ENCODE peak calls at places on chromosomes 13 and 19, in eight cellular contexts. One of them, this sample, is unnamed.

GRCh38 chr19:3837332-3837731 is 31.5 kb downstream of the ZFR2 start:
- DNase-seq in heart right ventricle: no peak
- DNase-seq in CD8-positive, alpha-beta memory T cell: no peak
- DNase-seq in fibroblast of lung: no peak
- DNase-seq in pancreas: no peak
- DNase-seq in PC-3: no peak
- DNase-seq in NT2/D1: no peak
- DNase-seq in tibial artery: no peak
- DNase-seq in this sample: no peak

GRCh38 chr13:74135306-74136088 is 1.3 kb upstream of the KLF12 start:
- DNase-seq in PC-3: peak; percentile 63
- DNase-seq in CD8-positive, alpha-beta memory T cell: peak; percentile 57
- DNase-seq in fibroblast of lung: peak; percentile 66
- DNase-seq in heart right ventricle: peak; percentile 83
- DNase-seq in tibial artery: peak; percentile 53
- DNase-seq in NT2/D1: no peak
- DNase-seq in pancreas: peak; percentile 42
- DNase-seq in this sample: peak; percentile 89

GRCh38 chr13:35857769-35858168 is 273.4 kb downstream of the DCLK1 start:
- DNase-seq in heart right ventricle: no peak
- DNase-seq in fibroblast of lung: no peak
- DNase-seq in tibial artery: no peak
- DNase-seq in PC-3: no peak
- DNase-seq in NT2/D1: peak; percentile 81
- DNase-seq in pancreas: no peak
- DNase-seq in CD8-positive, alpha-beta memory T cell: no peak
- DNase-seq in this sample: no peak

GRCh38 chr19:3184847-3185481 is 766 bp upstream of the NCLN start:
- DNase-seq in pancreas: no peak
- DNase-seq in NT2/D1: no peak
- DNase-seq in PC-3: no peak
- DNase-seq in fibroblast of lung: no peak
- DNase-seq in CD8-positive, alpha-beta memory T cell: no peak
- DNase-seq in heart right ventricle: peak; percentile 65
- DNase-seq in tibial artery: peak; percentile 77
- DNase-seq in this sample: peak; percentile 80

GRCh38 chr13:112624602-112625430 is 36.9 kb upstream of the TUBGCP3 start:
- DNase-seq in CD8-positive, alpha-beta memory T cell: no peak
- DNase-seq in fibroblast of lung: no peak
- DNase-seq in tibial artery: no peak
- DNase-seq in NT2/D1: no peak
- DNase-seq in heart right ventricle: no peak
- DNase-seq in pancreas: no peak
- DNase-seq in PC-3: no peak
- DNase-seq in this sample: peak; percentile 41

GRCh38 chr19:35561436-35561835 is 2.0 kb downstream of the ATP4A start:
- DNase-seq in fibroblast of lung: no peak
- DNase-seq in PC-3: no peak
- DNase-seq in tibial artery: no peak
- DNase-seq in pancreas: no peak
- DNase-seq in NT2/D1: no peak
- DNase-seq in CD8-positive, alpha-beta memory T cell: no peak
- DNase-seq in heart right ventricle: no peak
- DNase-seq in this sample: no peak

GRCh38 chr13:113581871-113582270 is 2.7 kb upstream of the TFDP1 start:
- DNase-seq in CD8-positive, alpha-beta memory T cell: no peak
- DNase-seq in tibial artery: peak; percentile 2
- DNase-seq in heart right ventricle: no peak
- DNase-seq in NT2/D1: no peak
- DNase-seq in pancreas: peak; percentile 0
- DNase-seq in fibroblast of lung: no peak
- DNase-seq in PC-3: no peak
- DNase-seq in this sample: peak; percentile 5

GRCh38 chr19:31113250-31113685 is 236.0 kb downstream of the TSHZ3 start:
- DNase-seq in PC-3: peak; percentile 48
- DNase-seq in fibroblast of lung: no peak
- DNase-seq in pancreas: no peak
- DNase-seq in tibial artery: no peak
- DNase-seq in CD8-positive, alpha-beta memory T cell: no peak
- DNase-seq in heart right ventricle: no peak
- DNase-seq in NT2/D1: no peak
- DNase-seq in this sample: no peak

GRCh38 chr13:51923983-51924539 is 62.3 kb downstream of the CCDC70 start:
- DNase-seq in fibroblast of lung: no peak
- DNase-seq in NT2/D1: no peak
- DNase-seq in heart right ventricle: no peak
- DNase-seq in tibial artery: no peak
- DNase-seq in pancreas: no peak
- DNase-seq in PC-3: peak; percentile 41
- DNase-seq in CD8-positive, alpha-beta memory T cell: no peak
- DNase-seq in this sample: no peak

GRCh38 chr19:8505680-8506401 is 3.4 kb upstream of the PRAM1 start:
- DNase-seq in tibial artery: peak; percentile 72
- DNase-seq in NT2/D1: peak; percentile 74
- DNase-seq in pancreas: peak; percentile 82
- DNase-seq in CD8-positive, alpha-beta memory T cell: peak; percentile 51
- DNase-seq in heart right ventricle: peak; percentile 86
- DNase-seq in fibroblast of lung: peak; percentile 65
- DNase-seq in PC-3: peak; percentile 87
- DNase-seq in this sample: peak; percentile 90

DNA sequence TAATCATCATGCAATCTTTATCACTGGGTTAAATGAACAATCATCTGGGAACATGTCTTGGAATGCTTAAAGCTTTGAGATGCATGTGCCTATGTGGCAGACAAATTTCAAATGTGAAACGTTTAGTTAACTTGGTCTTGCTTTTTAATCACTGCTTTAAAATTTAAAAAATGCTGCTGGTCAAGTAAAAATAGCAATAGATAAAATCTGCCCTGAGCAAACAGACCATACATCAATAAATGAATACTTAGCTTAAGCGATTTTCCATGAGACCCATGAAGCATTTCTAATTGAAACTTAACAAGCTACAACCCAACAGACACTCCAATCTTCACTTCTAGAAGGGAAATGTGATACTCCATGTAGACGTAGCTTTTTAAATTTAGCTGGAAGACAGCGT is 1.9 kb upstream of the KL start:
- DNase-seq in tibial artery: no peak
- DNase-seq in heart right ventricle: no peak
- DNase-seq in pancreas: no peak
- DNase-seq in CD8-positive, alpha-beta memory T cell: no peak
- DNase-seq in NT2/D1: no peak
- DNase-seq in fibroblast of lung: no peak
- DNase-seq in PC-3: peak; percentile 7
- DNase-seq in this sample: no peak
- H3K4me3 ChIP-seq in tibial artery: no peak overlapping the region
- H3K4me3 ChIP-seq in heart right ventricle: no peak overlapping the region
- H3K4me3 ChIP-seq in pancreas: no peak overlapping the region
- H3K4me3 ChIP-seq in CD8-positive, alpha-beta memory T cell: no peak overlapping the region
- H3K4me3 ChIP-seq in NT2/D1: no peak overlapping the region
- H3K4me3 ChIP-seq in fibroblast of lung: no peak overlapping the region
- H3K4me3 ChIP-seq in PC-3: no peak overlapping the region
- H3K4me3 ChIP-seq in this sample: no peak overlapping the region

GRCh38 chr13:30499338-30499737 is 33.6 kb upstream of the HMGB1 start:
- DNase-seq in PC-3: no peak
- DNase-seq in heart right ventricle: no peak
- DNase-seq in tibial artery: no peak
- DNase-seq in fibroblast of lung: no peak
- DNase-seq in CD8-positive, alpha-beta memory T cell: no peak
- DNase-seq in pancreas: no peak
- DNase-seq in NT2/D1: no peak
- DNase-seq in this sample: no peak

GRCh38 chr13:30496147-30496546 is 30.4 kb upstream of the HMGB1 start:
- DNase-seq in CD8-positive, alpha-beta memory T cell: no peak
- DNase-seq in pancreas: peak; percentile 30
- DNase-seq in NT2/D1: no peak
- DNase-seq in heart right ventricle: no peak
- DNase-seq in tibial artery: no peak
- DNase-seq in PC-3: no peak
- DNase-seq in fibroblast of lung: no peak
- DNase-seq in this sample: no peak

DNA sequence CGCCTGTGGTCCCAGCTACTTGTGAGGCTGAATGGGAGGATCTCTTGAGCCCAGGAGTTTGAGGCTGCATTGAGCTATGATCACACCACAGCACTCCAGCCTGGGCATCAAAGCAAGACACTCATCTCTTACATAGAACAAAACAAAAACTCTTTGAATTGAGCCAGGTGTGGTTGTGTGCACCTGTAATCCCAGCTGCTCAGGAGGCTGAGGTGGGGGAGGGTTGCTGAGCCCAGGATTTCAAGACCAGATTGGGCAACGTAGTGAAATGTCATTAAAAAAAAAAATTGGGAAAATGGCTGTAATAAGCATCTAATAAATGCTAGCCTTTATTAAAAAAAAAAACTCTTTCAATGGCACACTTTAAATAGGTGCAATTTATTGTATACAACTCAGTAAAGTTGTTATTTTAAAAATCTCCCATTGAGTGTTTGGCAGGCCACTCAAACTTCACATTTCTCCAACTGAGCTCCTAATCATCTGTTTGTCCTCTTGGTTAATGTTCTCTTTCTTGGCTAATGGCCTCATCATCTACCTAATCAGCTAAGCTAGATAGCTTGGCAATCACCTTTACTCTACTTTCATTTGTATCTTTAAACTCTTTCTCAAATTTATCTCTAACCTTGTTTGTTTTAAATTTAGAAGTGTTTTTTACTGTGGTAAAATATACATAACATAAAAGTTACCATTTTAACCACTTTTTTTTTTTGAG is 28.1 kb upstream of the HMGB1 start:
- DNase-seq in PC-3: no peak
- DNase-seq in NT2/D1: no peak
- DNase-seq in pancreas: peak; percentile 18
- DNase-seq in fibroblast of lung: no peak
- DNase-seq in heart right ventricle: no peak
- DNase-seq in CD8-positive, alpha-beta memory T cell: no peak
- DNase-seq in tibial artery: no peak
- DNase-seq in this sample: no peak
- H3K4me1 ChIP-seq in PC-3: no peaks in the 10 kb centered on the region
- H3K4me1 ChIP-seq in NT2/D1: no peaks in the 10 kb centered on the region
- H3K4me1 ChIP-seq in pancreas: peaks cover 6% of the 10 kb centered on the region
- H3K4me1 ChIP-seq in fibroblast of lung: no peaks in the 10 kb centered on the region
- H3K4me1 ChIP-seq in heart right ventricle: no peaks in the 10 kb centered on the region
- H3K4me1 ChIP-seq in CD8-positive, alpha-beta memory T cell: no peaks in the 10 kb centered on the region
- H3K4me1 ChIP-seq in tibial artery: no peaks in the 10 kb centered on the region
- H3K4me1 ChIP-seq in this sample: peaks cover 12% of the 10 kb centered on the region

DNA sequence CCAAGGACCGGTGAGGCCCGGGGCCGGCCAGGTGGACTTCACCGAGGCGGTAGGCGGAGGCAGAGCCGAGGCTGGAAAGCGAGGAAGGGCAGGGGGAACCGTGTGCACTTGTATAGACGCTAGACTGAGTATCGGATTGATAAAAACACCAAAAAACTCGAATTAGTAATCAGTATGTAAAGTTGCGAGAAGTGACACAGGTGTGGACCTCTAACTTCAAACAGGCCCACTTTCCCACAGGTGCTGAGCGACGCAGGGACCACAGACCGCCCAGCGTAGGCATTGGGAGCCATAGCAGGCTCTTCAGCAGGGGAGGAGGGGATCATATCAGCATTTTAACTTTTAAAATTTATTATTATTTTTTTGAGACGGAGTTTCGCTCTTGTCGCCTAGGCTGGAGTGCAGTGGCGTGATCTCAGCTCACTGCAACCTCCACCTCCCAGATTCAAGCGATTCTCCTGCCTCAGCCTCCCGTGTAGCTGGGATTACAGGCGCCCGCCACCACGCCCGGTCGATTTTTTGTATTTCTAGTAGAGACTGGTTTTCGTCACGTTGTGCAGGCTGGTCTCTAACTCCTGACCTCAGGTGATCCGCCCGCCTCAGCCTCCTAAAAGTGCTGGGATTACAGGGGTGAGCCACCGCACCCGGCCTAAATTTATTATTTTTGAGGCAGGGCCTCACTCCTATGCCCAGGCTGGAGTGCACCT is 553 bp downstream of the VMAC start:
- DNase-seq in tibial artery: no peak
- DNase-seq in fibroblast of lung: no peak
- DNase-seq in CD8-positive, alpha-beta memory T cell: no peak
- DNase-seq in pancreas: no peak
- DNase-seq in NT2/D1: no peak
- DNase-seq in heart right ventricle: no peak
- DNase-seq in PC-3: no peak
- DNase-seq in this sample: peak; percentile 43
- H3K4me3 ChIP-seq in tibial artery: peak overlapping the region; percentile 90
- H3K4me3 ChIP-seq in fibroblast of lung: peak overlapping the region; percentile 91
- H3K4me3 ChIP-seq in CD8-positive, alpha-beta memory T cell: peak overlapping the region; percentile 97
- H3K4me3 ChIP-seq in pancreas: peak overlapping the region; percentile 65
- H3K4me3 ChIP-seq in NT2/D1: peak overlapping the region; percentile 74
- H3K4me3 ChIP-seq in heart right ventricle: peak overlapping the region; percentile 57
- H3K4me3 ChIP-seq in PC-3: peak overlapping the region; percentile 88
- H3K4me3 ChIP-seq in this sample: peak overlapping the region; percentile 99

DNA sequence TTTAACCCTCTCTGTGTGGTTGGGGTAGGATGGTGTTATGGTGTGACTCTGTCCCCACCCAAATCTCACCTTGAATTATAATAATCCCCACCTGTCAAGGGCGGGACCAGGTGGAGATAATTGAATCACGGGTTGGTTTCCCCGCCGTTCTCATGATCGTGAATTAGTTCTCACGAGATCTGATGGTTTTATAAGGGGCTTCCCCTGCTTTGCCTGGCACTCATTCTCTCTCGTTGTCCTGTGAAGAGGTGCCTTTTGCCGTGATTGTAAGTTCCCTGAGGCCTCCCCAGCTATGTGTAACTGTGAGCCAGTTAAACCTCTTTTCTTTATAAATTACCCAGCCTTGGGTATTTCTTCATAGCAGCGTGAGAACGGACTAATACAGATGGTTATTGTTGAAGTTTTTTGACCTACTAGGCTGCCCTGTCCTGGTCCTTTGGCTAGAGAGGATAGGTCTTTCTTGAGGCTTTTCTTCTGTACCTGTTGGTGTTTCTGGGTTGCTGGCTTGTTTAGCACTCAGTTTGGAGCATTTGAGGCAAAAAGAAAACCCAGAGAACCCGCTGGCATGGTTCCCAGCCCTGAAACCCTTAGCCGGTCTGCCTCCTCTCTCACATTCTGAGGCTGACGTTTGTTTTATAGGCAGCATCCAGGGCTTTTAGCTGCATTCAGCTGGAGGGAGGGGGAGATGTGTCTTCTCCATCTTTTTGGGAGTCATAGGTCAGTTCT is 69.0 kb downstream of the ARHGEF7 start:
- DNase-seq in fibroblast of lung: peak; percentile 37
- DNase-seq in PC-3: no peak
- DNase-seq in tibial artery: no peak
- DNase-seq in NT2/D1: no peak
- DNase-seq in pancreas: no peak
- DNase-seq in heart right ventricle: no peak
- DNase-seq in CD8-positive, alpha-beta memory T cell: no peak
- DNase-seq in this sample: no peak
- H3K4me1 ChIP-seq in fibroblast of lung: peaks cover 17% of the 10 kb centered on the region
- H3K4me1 ChIP-seq in PC-3: peaks cover 11% of the 10 kb centered on the region
- H3K4me1 ChIP-seq in tibial artery: peaks cover 97% of the 10 kb centered on the region
- H3K4me1 ChIP-seq in NT2/D1: peaks cover 4% of the 10 kb centered on the region
- H3K4me1 ChIP-seq in pancreas: no peaks in the 10 kb centered on the region
- H3K4me1 ChIP-seq in heart right ventricle: peaks cover 72% of the 10 kb centered on the region
- H3K4me1 ChIP-seq in CD8-positive, alpha-beta memory T cell: peaks cover 97% of the 10 kb centered on the region
- H3K4me1 ChIP-seq in this sample: no peaks in the 10 kb centered on the region

This sample was measured in right lobe of liver.